ENCODE peak calls at places on chromosomes 12 and 14, in nine cellular contexts. Z is MM.1S, J is A549, I is lower lobe of right lung, H is endodermal cell, G is aorta, E is right cardiac atrium, X is heart left ventricle, D is BE2C. O is an unnamed sample.

GRCh38 chr12:52677126-52677525 is 3.1 kb downstream of the KRT1 start:
- DNase-seq in H (no peak), Z (no peak), E (no peak), D (no peak), X (no peak), I (no peak), G (no peak), J (no peak), O (no peak)

GRCh38 chr12:66168410-66168809 is 1.4 kb downstream of the TMBIM4 start:
- DNase-seq in D (no peak), Z (no peak), X (no peak), E (no peak), J (no peak), H (no peak), G (no peak), I (no peak), O (no peak)

GRCh38 chr12:89678225-89678624 is 30.4 kb downstream of the ATP2B1 start:
- DNase-seq in X (no peak), Z (no peak), G (no peak), E (no peak), D (no peak), I (no peak), J (no peak), H (no peak), O (no peak)

GRCh38 chr12:51269174-51270066 is 795 bp downstream of the SMAGP start:
- DNase-seq in G (peak; percentile 46), D (peak; percentile 68), H (peak; percentile 97), Z (peak; percentile 25), I (peak; percentile 81), J (peak; percentile 76), X (peak; percentile 34), E (peak; percentile 77), O (peak; percentile 90)

GRCh38 chr12:104276192-104277131 is 27.1 kb upstream of the EID3 start:
- DNase-seq in E (no peak), G (no peak), X (no peak), Z (peak; percentile 36), D (no peak), J (no peak), H (no peak), I (peak; percentile 69), O (no peak)

GRCh38 chr12:89571481-89572190 is 45.8 kb upstream of the POC1B start:
- DNase-seq in E (no peak), Z (no peak), H (no peak), I (no peak), D (no peak), J (no peak), G (no peak), X (no peak), O (no peak)

GRCh38 chr12:117350140-117350539 is 11.3 kb downstream of the NOS1 start:
- DNase-seq in I (no peak), G (no peak), Z (no peak), E (no peak), J (no peak), H (no peak), X (no peak), D (no peak), O (no peak)

GRCh38 chr12:124506145-124506831 is 61.1 kb downstream of the NCOR2 start:
- DNase-seq in I (peak; percentile 91), X (peak; percentile 92), E (peak; percentile 97), H (peak; percentile 77), G (peak; percentile 91), J (no peak), D (peak; percentile 72), Z (no peak), O (no peak)

DNA sequence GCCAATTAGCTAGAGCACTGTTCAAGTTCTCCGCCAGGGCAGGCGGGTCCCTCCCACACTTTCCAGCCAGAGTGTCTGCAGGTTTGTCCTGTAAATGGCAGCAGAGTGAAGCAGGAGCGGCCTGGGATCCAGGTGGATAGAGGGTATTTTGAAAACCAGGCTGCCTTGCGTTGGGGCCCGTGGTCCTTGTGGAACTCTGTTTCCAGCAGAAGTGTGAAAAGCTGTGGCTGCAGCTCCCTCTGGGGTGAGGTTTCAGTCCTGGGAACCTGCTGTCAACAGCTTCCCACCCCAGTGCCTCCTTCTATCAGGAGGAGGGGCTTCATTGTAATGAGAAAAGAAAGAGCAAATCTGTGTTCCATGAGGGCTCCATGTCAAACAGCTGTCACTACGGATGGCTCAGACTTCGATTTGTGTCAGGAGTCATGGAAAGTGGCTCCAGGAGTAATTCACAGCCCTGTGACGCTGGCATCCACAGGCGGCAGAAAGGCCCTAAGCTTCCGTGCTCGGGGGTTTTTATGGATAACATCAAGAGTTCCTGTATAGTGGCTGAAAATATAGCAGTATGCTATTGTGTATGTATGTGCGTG is 210.6 kb upstream of the TMEM132C start:
- DNase-seq in E (no peak), X (no peak), H (peak; percentile 90), I (no peak), J (no peak), D (no peak), Z (no peak), G (no peak), O (peak; percentile 59)
- H3K4me3 ChIP-seq in E (no peak overlapping the region), X (no peak overlapping the region), H (no peak overlapping the region), I (no peak overlapping the region), J (no peak overlapping the region), D (no peak overlapping the region), Z (no peak overlapping the region), G (no peak overlapping the region), O (no peak overlapping the region)

DNA sequence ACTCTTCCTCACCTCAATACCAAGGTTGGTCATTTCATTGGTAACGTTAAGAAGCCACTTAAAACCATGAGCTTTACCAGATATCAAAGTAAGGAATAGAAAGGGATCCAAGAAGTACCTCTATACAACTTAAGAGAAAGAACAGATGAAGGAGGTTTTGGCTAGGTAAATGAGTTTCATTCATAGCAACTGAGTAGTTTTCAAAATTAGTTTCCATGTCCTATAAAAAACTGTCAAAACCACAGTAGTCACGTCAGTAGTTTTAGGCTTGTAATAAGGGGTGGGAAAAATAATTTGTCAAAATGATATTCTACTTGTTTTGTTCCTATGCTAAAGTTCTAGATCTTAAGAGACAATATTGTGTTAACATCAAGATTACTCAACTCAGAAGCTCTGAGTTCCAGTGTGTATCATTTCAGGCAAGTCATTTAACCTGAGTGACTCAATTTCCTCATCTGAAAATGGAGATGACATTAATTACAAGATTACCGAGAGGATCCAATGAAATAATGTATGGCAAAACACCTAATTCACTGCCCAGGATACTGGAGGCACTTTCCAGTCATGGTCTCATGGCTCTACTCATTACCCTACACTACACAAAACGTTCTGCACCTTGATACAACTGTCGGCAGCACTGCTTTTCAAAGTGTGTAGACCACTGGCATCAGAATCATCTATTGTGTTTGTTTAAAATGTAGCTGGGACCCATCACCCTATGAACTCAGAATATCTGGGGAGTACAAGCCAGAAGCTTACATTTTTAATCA is 24.1 kb upstream of the SLC6A13 start:
- DNase-seq in Z (no peak), D (no peak), X (no peak), I (no peak), H (no peak), G (no peak), J (no peak), E (no peak), O (no peak)
- H3K4me3 ChIP-seq in Z (no peak overlapping the region), D (no peak overlapping the region), X (no peak overlapping the region), I (no peak overlapping the region), H (no peak overlapping the region), G (no peak overlapping the region), J (no peak overlapping the region), E (no peak overlapping the region), O (no peak overlapping the region)

GRCh38 chr14:27917896-27918295 is 848.7 kb upstream of the FOXG1 start:
- DNase-seq in H (peak; percentile 54), X (no peak), J (no peak), E (no peak), D (no peak), I (no peak), Z (no peak), G (no peak), O (no peak)
- H3K4me3 ChIP-seq in H (no peak overlapping the region), X (no peak overlapping the region), J (no peak overlapping the region), E (no peak overlapping the region), D (no peak overlapping the region), I (no peak overlapping the region), Z (no peak overlapping the region), G (no peak overlapping the region), O (no peak overlapping the region)

GRCh38 chr12:21851151-21851550 is 76.6 kb upstream of the KCNJ8 start:
- DNase-seq in I (no peak), H (no peak), E (no peak), X (no peak), J (no peak), G (no peak), D (no peak), Z (no peak), O (no peak)
- H3K4me3 ChIP-seq in I (no peak overlapping the region), H (no peak overlapping the region), E (no peak overlapping the region), X (no peak overlapping the region), J (no peak overlapping the region), G (no peak overlapping the region), D (no peak overlapping the region), Z (no peak overlapping the region), O (no peak overlapping the region)

GRCh38 chr12:80016684-80017083 is 81.8 kb upstream of the PPP1R12A start:
- DNase-seq in G (no peak), X (no peak), H (no peak), Z (no peak), I (no peak), J (no peak), E (no peak), D (no peak), O (no peak)

GRCh38 chr12:80015660-80016059 is 80.8 kb upstream of the PPP1R12A start:
- DNase-seq in I (no peak), D (no peak), H (no peak), G (no peak), Z (no peak), J (no peak), X (no peak), E (no peak), O (no peak)

GRCh38 chr12:80019691-80020090 is 79.6 kb upstream of the OTOGL start:
- DNase-seq in E (no peak), X (no peak), I (no peak), D (no peak), Z (no peak), G (no peak), H (no peak), J (no peak), O (no peak)

GRCh38 chr12:80018119-80018518 is 81.2 kb upstream of the OTOGL start:
- DNase-seq in G (no peak), J (no peak), I (no peak), X (no peak), H (no peak), D (no peak), E (no peak), Z (no peak), O (no peak)

DNA sequence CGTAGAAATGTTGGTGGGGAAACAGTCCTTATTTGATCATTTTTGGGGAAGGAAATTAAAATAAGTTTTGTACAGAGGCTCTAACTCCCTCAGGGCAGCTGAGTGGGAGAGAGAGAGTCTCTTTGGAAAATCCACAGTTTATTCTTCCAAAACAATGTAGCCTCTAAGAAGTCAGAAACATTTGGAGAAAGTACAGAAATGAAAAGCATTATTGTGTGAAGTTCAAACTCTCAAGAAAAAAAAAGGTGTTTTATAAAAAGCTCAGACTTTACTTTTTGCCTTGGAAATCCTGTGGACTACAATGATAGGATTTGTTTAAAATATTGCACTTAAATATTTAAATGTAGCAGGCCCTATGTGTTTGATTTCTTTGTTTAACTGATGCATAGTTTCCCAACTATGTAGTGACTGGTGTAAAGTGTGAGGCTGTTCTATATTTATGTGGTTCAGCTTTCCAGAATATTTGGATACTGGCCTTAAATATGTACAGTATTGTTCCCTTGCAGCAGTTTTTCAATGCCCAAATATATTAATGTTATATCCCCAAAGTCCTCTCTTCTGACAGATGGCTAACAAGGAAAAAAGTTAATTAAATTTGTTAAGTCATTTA is 82.0 kb upstream of the OTOGL start:
- DNase-seq in H (no peak), E (no peak), X (no peak), G (no peak), J (no peak), I (no peak), Z (no peak), D (no peak), O (no peak)
- H3K4me3 ChIP-seq in H (no peak overlapping the region), E (no peak overlapping the region), X (no peak overlapping the region), G (no peak overlapping the region), J (no peak overlapping the region), I (no peak overlapping the region), Z (no peak overlapping the region), D (no peak overlapping the region), O (no peak overlapping the region)